ENCODE peak calls at places on chromosomes 7 and 10, in six cellular contexts. One of them, this sample, is unnamed.

GRCh38 chr10:5283305-5284158 is 81.2 kb upstream of the UCN3 start:
- DNase-seq in heart left ventricle: peak; percentile 44
- DNase-seq in kidney epithelial cell: no peak
- DNase-seq in adrenal gland: peak; percentile 74
- DNase-seq in GM12865: peak; percentile 65
- DNase-seq in colonic mucosa: peak; percentile 72
- DNase-seq in this sample: peak; percentile 15

GRCh38 chr7:16646427-16647081 is 573 bp downstream of the BZW2 start:
- DNase-seq in heart left ventricle: no peak
- DNase-seq in GM12865: peak; percentile 4
- DNase-seq in kidney epithelial cell: no peak
- DNase-seq in colonic mucosa: peak; percentile 60
- DNase-seq in adrenal gland: no peak
- DNase-seq in this sample: no peak

GRCh38 chr10:66307826-66308225 is 618.0 kb upstream of the LRRTM3 start:
- DNase-seq in kidney epithelial cell: no peak
- DNase-seq in GM12865: no peak
- DNase-seq in colonic mucosa: no peak
- DNase-seq in heart left ventricle: no peak
- DNase-seq in adrenal gland: no peak
- DNase-seq in this sample: no peak

GRCh38 chr10:29144126-29144525 is 144.7 kb upstream of the LYZL1 start:
- DNase-seq in GM12865: no peak
- DNase-seq in heart left ventricle: no peak
- DNase-seq in colonic mucosa: no peak
- DNase-seq in kidney epithelial cell: no peak
- DNase-seq in adrenal gland: no peak
- DNase-seq in this sample: no peak

GRCh38 chr10:50384839-50385238 is 133.5 kb upstream of the ASAH2 start:
- DNase-seq in adrenal gland: no peak
- DNase-seq in kidney epithelial cell: no peak
- DNase-seq in heart left ventricle: no peak
- DNase-seq in GM12865: no peak
- DNase-seq in colonic mucosa: no peak
- DNase-seq in this sample: no peak

GRCh38 chr10:81862596-81862995 is 12.4 kb upstream of the NRG3 start:
- DNase-seq in GM12865: no peak
- DNase-seq in kidney epithelial cell: no peak
- DNase-seq in heart left ventricle: no peak
- DNase-seq in colonic mucosa: no peak
- DNase-seq in adrenal gland: no peak
- DNase-seq in this sample: no peak

GRCh38 chr7:25255603-25256320 is 27.5 kb upstream of the NPVF start:
- DNase-seq in GM12865: no peak
- DNase-seq in colonic mucosa: peak; percentile 62
- DNase-seq in adrenal gland: no peak
- DNase-seq in heart left ventricle: no peak
- DNase-seq in kidney epithelial cell: no peak
- DNase-seq in this sample: no peak

GRCh38 chr10:51301644-51302043 is 227.4 kb downstream of the PRKG1 start:
- DNase-seq in adrenal gland: no peak
- DNase-seq in heart left ventricle: no peak
- DNase-seq in GM12865: no peak
- DNase-seq in colonic mucosa: no peak
- DNase-seq in kidney epithelial cell: no peak
- DNase-seq in this sample: peak; percentile 12

GRCh38 chr10:31929986-31930675 is 1.5 kb upstream of the ARHGAP12 start:
- DNase-seq in adrenal gland: no peak
- DNase-seq in GM12865: peak; percentile 61
- DNase-seq in colonic mucosa: peak; percentile 30
- DNase-seq in kidney epithelial cell: no peak
- DNase-seq in heart left ventricle: no peak
- DNase-seq in this sample: no peak

GRCh38 chr10:7410800-7411670 is at the start of gene SFMBT2:
- DNase-seq in heart left ventricle: peak; percentile 73
- DNase-seq in adrenal gland: peak; percentile 68
- DNase-seq in GM12865: peak; percentile 85
- DNase-seq in kidney epithelial cell: peak; percentile 9
- DNase-seq in colonic mucosa: peak; percentile 42
- DNase-seq in this sample: peak; percentile 26

GRCh38 chr7:7693881-7694280 is 24.5 kb downstream of the RPA3 start:
- DNase-seq in GM12865: no peak
- DNase-seq in colonic mucosa: no peak
- DNase-seq in adrenal gland: no peak
- DNase-seq in kidney epithelial cell: peak; percentile 87
- DNase-seq in heart left ventricle: no peak
- DNase-seq in this sample: peak; percentile 69

GRCh38 chr7:127146746-127147536 is 105.8 kb downstream of the GRM8 start:
- DNase-seq in adrenal gland: no peak
- DNase-seq in GM12865: no peak
- DNase-seq in heart left ventricle: no peak
- DNase-seq in colonic mucosa: no peak
- DNase-seq in kidney epithelial cell: no peak
- DNase-seq in this sample: no peak

GRCh38 chr7:28106316-28106957 is 74.2 kb downstream of the JAZF1 start:
- DNase-seq in kidney epithelial cell: no peak
- DNase-seq in colonic mucosa: no peak
- DNase-seq in heart left ventricle: no peak
- DNase-seq in GM12865: no peak
- DNase-seq in adrenal gland: no peak
- DNase-seq in this sample: no peak

GRCh38 chr7:146892151-146892550 is 775.5 kb downstream of the CNTNAP2 start:
- DNase-seq in kidney epithelial cell: peak; percentile 5
- DNase-seq in GM12865: no peak
- DNase-seq in colonic mucosa: no peak
- DNase-seq in heart left ventricle: no peak
- DNase-seq in adrenal gland: no peak
- DNase-seq in this sample: peak; percentile 68

GRCh38 chr10:129079705-129080104 is 387.3 kb upstream of the MGMT start:
- DNase-seq in adrenal gland: peak; percentile 39
- DNase-seq in kidney epithelial cell: no peak
- DNase-seq in heart left ventricle: peak; percentile 70
- DNase-seq in colonic mucosa: peak; percentile 25
- DNase-seq in GM12865: no peak
- DNase-seq in this sample: no peak

GRCh38 chr7:110960811-110961210 is 130.1 kb upstream of the LRRN3 start:
- DNase-seq in heart left ventricle: no peak
- DNase-seq in adrenal gland: no peak
- DNase-seq in GM12865: no peak
- DNase-seq in colonic mucosa: no peak
- DNase-seq in kidney epithelial cell: no peak
- DNase-seq in this sample: no peak

GRCh38 chr7:149864751-149865150 is 9.0 kb upstream of the ATP6V0E2 start:
- DNase-seq in colonic mucosa: no peak
- DNase-seq in heart left ventricle: no peak
- DNase-seq in adrenal gland: no peak
- DNase-seq in kidney epithelial cell: no peak
- DNase-seq in GM12865: no peak
- DNase-seq in this sample: no peak

GRCh38 chr7:36002900-36003299 is 150.2 kb upstream of the EEPD1 start:
- DNase-seq in kidney epithelial cell: no peak
- DNase-seq in colonic mucosa: no peak
- DNase-seq in adrenal gland: no peak
- DNase-seq in heart left ventricle: no peak
- DNase-seq in GM12865: no peak
- DNase-seq in this sample: no peak

GRCh38 chr10:125153693-125154490 is 6.5 kb downstream of the CTBP2 start:
- DNase-seq in GM12865: no peak
- DNase-seq in kidney epithelial cell: no peak
- DNase-seq in colonic mucosa: peak; percentile 58
- DNase-seq in adrenal gland: peak; percentile 51
- DNase-seq in heart left ventricle: no peak
- DNase-seq in this sample: no peak

GRCh38 chr7:27992092-27992491 is 188.5 kb downstream of the JAZF1 start:
- DNase-seq in adrenal gland: no peak
- DNase-seq in GM12865: no peak
- DNase-seq in kidney epithelial cell: no peak
- DNase-seq in colonic mucosa: no peak
- DNase-seq in heart left ventricle: no peak
- DNase-seq in this sample: no peak

GRCh38 chr10:122054046-122055025 is 65.4 kb downstream of the TACC2 start:
- DNase-seq in colonic mucosa: peak; percentile 63
- DNase-seq in kidney epithelial cell: no peak
- DNase-seq in adrenal gland: peak; percentile 37
- DNase-seq in heart left ventricle: peak; percentile 72
- DNase-seq in GM12865: peak; percentile 22
- DNase-seq in this sample: no peak

GRCh38 chr7:151123485-151124204 is 37.4 kb downstream of the AGAP3 start:
- DNase-seq in heart left ventricle: peak; percentile 83
- DNase-seq in kidney epithelial cell: peak; percentile 31
- DNase-seq in GM12865: peak; percentile 81
- DNase-seq in adrenal gland: peak; percentile 87
- DNase-seq in colonic mucosa: peak; percentile 90
- DNase-seq in this sample: peak; percentile 33

GRCh38 chr7:155805826-155806095 is 6.5 kb downstream of the SHH start:
- DNase-seq in heart left ventricle: no peak
- DNase-seq in adrenal gland: no peak
- DNase-seq in kidney epithelial cell: no peak
- DNase-seq in GM12865: no peak
- DNase-seq in colonic mucosa: no peak
- DNase-seq in this sample: no peak
- H3K4me3 ChIP-seq in heart left ventricle: peak overlapping the region; percentile 43
- H3K4me3 ChIP-seq in adrenal gland: no peak overlapping the region
- H3K4me3 ChIP-seq in kidney epithelial cell: no peak overlapping the region
- H3K4me3 ChIP-seq in GM12865: no peak overlapping the region
- H3K4me3 ChIP-seq in colonic mucosa: peak overlapping the region; percentile 24
- H3K4me3 ChIP-seq in this sample: peak overlapping the region; percentile 8

GRCh38 chr10:96509017-96509641 is 4.6 kb downstream of the TLL2 start:
- DNase-seq in heart left ventricle: no peak
- DNase-seq in GM12865: no peak
- DNase-seq in colonic mucosa: no peak
- DNase-seq in kidney epithelial cell: peak; percentile 95
- DNase-seq in adrenal gland: no peak
- DNase-seq in this sample: no peak

GRCh38 chr10:96513686-96514551 is at the start of gene TLL2:
- DNase-seq in kidney epithelial cell: peak; percentile 75
- DNase-seq in GM12865: peak; percentile 88
- DNase-seq in heart left ventricle: peak; percentile 88
- DNase-seq in colonic mucosa: peak; percentile 87
- DNase-seq in adrenal gland: peak; percentile 91
- DNase-seq in this sample: peak; percentile 58

GRCh38 chr10:96512524-96512991 is 1.2 kb downstream of the TLL2 start:
- DNase-seq in kidney epithelial cell: no peak
- DNase-seq in heart left ventricle: peak; percentile 22
- DNase-seq in GM12865: peak; percentile 40
- DNase-seq in colonic mucosa: peak; percentile 25
- DNase-seq in adrenal gland: peak; percentile 20
- DNase-seq in this sample: no peak

GRCh38 chr10:96512997-96513685 is 585 bp downstream of the TLL2 start:
- DNase-seq in kidney epithelial cell: no peak
- DNase-seq in heart left ventricle: peak; percentile 18
- DNase-seq in adrenal gland: peak; percentile 19
- DNase-seq in colonic mucosa: peak; percentile 24
- DNase-seq in GM12865: no peak
- DNase-seq in this sample: no peak

GRCh38 chr10:96511044-96511945 is 2.4 kb downstream of the TLL2 start:
- DNase-seq in GM12865: peak; percentile 57
- DNase-seq in adrenal gland: peak; percentile 25
- DNase-seq in heart left ventricle: peak; percentile 18
- DNase-seq in kidney epithelial cell: no peak
- DNase-seq in colonic mucosa: peak; percentile 67
- DNase-seq in this sample: no peak
- TF ChIP-seq CTCF in GM12865: peak; percentile 74
- TF ChIP-seq CTCF in adrenal gland: peak; percentile 46
- TF ChIP-seq CTCF in heart left ventricle: peak; percentile 30
- TF ChIP-seq CTCF in kidney epithelial cell: peak; percentile 64
- TF ChIP-seq CTCF in colonic mucosa: peak; percentile 4
- TF ChIP-seq CTCF in this sample: peak; percentile 79

GRCh38 chr10:93068411-93069244 is 5.1 kb upstream of the CYP26A1 start:
- DNase-seq in heart left ventricle: no peak
- DNase-seq in colonic mucosa: no peak
- DNase-seq in adrenal gland: no peak
- DNase-seq in GM12865: no peak
- DNase-seq in kidney epithelial cell: no peak
- DNase-seq in this sample: no peak

GRCh38 chr10:93069245-93069561 is 4.5 kb upstream of the CYP26A1 start:
- DNase-seq in GM12865: no peak
- DNase-seq in heart left ventricle: no peak
- DNase-seq in kidney epithelial cell: no peak
- DNase-seq in colonic mucosa: no peak
- DNase-seq in adrenal gland: no peak
- DNase-seq in this sample: no peak

GRCh38 chr10:93066544-93066913 is 5.9 kb downstream of the CYP26C1 start:
- DNase-seq in kidney epithelial cell: no peak
- DNase-seq in adrenal gland: no peak
- DNase-seq in colonic mucosa: no peak
- DNase-seq in heart left ventricle: no peak
- DNase-seq in GM12865: no peak
- DNase-seq in this sample: no peak

GRCh38 chr10:93065675-93066543 is 5.3 kb downstream of the CYP26C1 start:
- DNase-seq in colonic mucosa: no peak
- DNase-seq in heart left ventricle: no peak
- DNase-seq in kidney epithelial cell: no peak
- DNase-seq in adrenal gland: no peak
- DNase-seq in GM12865: no peak
- DNase-seq in this sample: no peak

DNA sequence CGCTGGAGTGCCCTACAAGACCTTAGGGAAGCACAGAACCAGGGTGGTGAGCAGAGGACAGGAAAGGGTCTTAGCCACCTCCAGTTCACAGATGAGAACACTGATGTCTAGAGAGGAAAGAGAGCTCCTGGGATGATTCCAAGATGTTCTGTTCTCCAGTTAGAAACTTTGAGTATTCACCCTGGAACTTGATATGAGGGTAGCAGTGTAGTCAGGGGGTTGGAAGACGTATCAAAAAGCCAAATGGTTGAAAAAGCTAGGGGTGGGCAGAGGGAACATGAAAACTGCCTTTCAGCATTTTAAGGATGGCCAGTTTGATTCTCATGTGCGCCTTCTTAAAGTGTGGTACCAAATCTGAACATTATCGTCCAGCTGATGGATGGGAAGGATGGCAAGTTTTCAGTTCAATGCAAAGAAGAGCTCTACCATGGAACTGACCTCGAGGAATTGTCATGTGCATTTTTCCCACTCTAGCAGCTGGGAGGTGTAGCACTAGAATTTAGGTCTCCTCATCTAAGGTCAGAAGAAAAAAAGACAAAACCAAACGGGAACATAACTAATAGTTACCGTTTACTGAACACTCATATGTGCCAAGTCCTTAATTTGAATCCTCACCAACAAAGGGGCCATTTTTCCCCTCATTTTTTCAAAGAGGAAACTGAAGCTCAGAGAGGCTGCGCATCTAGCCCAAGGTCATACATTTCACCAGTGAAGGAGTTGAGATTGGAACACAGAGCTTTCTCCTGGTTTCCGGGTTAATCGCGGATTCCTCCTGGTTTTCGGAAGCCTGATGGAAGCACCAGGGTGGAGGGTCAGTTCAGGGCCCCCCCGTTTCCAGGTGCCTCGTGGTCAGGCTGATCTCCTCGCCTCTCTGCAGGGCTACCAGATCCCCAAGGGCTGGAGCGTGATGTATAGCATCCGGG is 6.0 kb upstream of the CYP26A1 start:
- DNase-seq in heart left ventricle: no peak
- DNase-seq in GM12865: no peak
- DNase-seq in colonic mucosa: no peak
- DNase-seq in kidney epithelial cell: no peak
- DNase-seq in adrenal gland: no peak
- DNase-seq in this sample: no peak
- H3K4me3 ChIP-seq in heart left ventricle: no peak overlapping the region
- H3K4me3 ChIP-seq in GM12865: no peak overlapping the region
- H3K4me3 ChIP-seq in colonic mucosa: no peak overlapping the region
- H3K4me3 ChIP-seq in kidney epithelial cell: no peak overlapping the region
- H3K4me3 ChIP-seq in adrenal gland: no peak overlapping the region
- H3K4me3 ChIP-seq in this sample: no peak overlapping the region

GRCh38 chr7:114865564-114865963 is 56.3 kb upstream of the MDFIC start:
- DNase-seq in kidney epithelial cell: no peak
- DNase-seq in adrenal gland: peak; percentile 79
- DNase-seq in heart left ventricle: peak; percentile 39
- DNase-seq in colonic mucosa: peak; percentile 46
- DNase-seq in GM12865: peak; percentile 80
- DNase-seq in this sample: no peak
- TF ChIP-seq CTCF in kidney epithelial cell: peak; percentile 76
- TF ChIP-seq CTCF in adrenal gland: peak; percentile 86
- TF ChIP-seq CTCF in heart left ventricle: peak; percentile 89
- TF ChIP-seq CTCF in colonic mucosa: peak; percentile 68
- TF ChIP-seq CTCF in GM12865: peak; percentile 75
- TF ChIP-seq CTCF in this sample: peak; percentile 81

This sample was measured in retinal pigment epithelial cell.